ENCODE peak calls at places on chromosomes 6 and 20, in four cellular contexts. D is foreskin keratinocyte, J is dorsolateral prefrontal cortex, F is K562. Q is an unnamed sample.

GRCh38 chr6:124131259-124131658 is 327.6 kb downstream of the NKAIN2 start:
- DNase-seq in D (peak; percentile 18), J (no peak), F (no peak), Q (no peak)

GRCh38 chr6:25369043-25369442 is 89.9 kb downstream of the CARMIL1 start:
- DNase-seq in D (no peak), J (no peak), F (no peak), Q (no peak)

GRCh38 chr6:112163295-112164257 is 76.2 kb downstream of the FAM229B start:
- DNase-seq in D (peak; percentile 30), J (no peak), F (peak; percentile 72), Q (peak; percentile 67)

GRCh38 chr6:56595490-56596122 is 47.1 kb downstream of the DST start:
- DNase-seq in D (peak; percentile 35), J (peak; percentile 31), F (peak; percentile 46), Q (no peak)

GRCh38 chr6:153852481-153852880 is 186.6 kb upstream of the OPRM1 start:
- DNase-seq in D (no peak), J (no peak), F (no peak), Q (no peak)

GRCh38 chr6:46217671-46218131 is 46.9 kb upstream of the ENPP5 start:
- DNase-seq in D (no peak), J (peak; percentile 62), F (no peak), Q (no peak)

GRCh38 chr20:34343458-34344255 is 19.4 kb upstream of the ITCH start:
- DNase-seq in D (no peak), J (no peak), F (no peak), Q (no peak)

GRCh38 chr6:37218501-37218900 is 39.1 kb upstream of the TBC1D22B start:
- DNase-seq in D (no peak), J (no peak), F (no peak), Q (no peak)

GRCh38 chr20:57664476-57664875 is 44.2 kb upstream of the ZBP1 start:
- DNase-seq in D (no peak), J (no peak), F (no peak), Q (no peak)

GRCh38 chr6:124164363-124164762 is 360.7 kb downstream of the NKAIN2 start:
- DNase-seq in D (no peak), J (no peak), F (no peak), Q (no peak)

GRCh38 chr20:51532577-51533191 is 9.8 kb downstream of the NFATC2 start:
- DNase-seq in D (no peak), J (peak; percentile 61), F (no peak), Q (peak; percentile 18)

GRCh38 chr6:74041420-74041819 is 345.4 kb downstream of the CD109 start:
- DNase-seq in D (no peak), J (no peak), F (no peak), Q (no peak)

GRCh38 chr6:163281661-163282060 is 132.9 kb upstream of the QKI start:
- DNase-seq in D (peak; percentile 2), J (no peak), F (no peak), Q (no peak)

GRCh38 chr6:43910638-43911353 is 140.8 kb downstream of the VEGFA start:
- DNase-seq in D (peak; percentile 70), J (no peak), F (no peak), Q (no peak)

GRCh38 chr20:24208652-24209051 is 220.1 kb upstream of the GGTLC1 start:
- DNase-seq in D (no peak), J (no peak), F (no peak), Q (no peak)
- TF ChIP-seq CTCF in D (peak; percentile 18), J (no peak), F (no peak), Q (no peak)

GRCh38 chr6:41375598-41376151 is 40.3 kb downstream of the NCR2 start:
- DNase-seq in D (no peak), J (no peak), F (no peak), Q (no peak)
- H3K27me3 ChIP-seq in D (peaks cover 94% of the 10 kb centered on the region), J (peaks cover 57% of the 10 kb centered on the region), F (peaks cover 62% of the 10 kb centered on the region), Q (peaks cover 81% of the 10 kb centered on the region)

GRCh38 chr6:106715922-106716321 is 86.5 kb downstream of the QRSL1 start:
- DNase-seq in D (peak; percentile 96), J (no peak), F (no peak), Q (no peak)
- H3K27ac ChIP-seq in D (peak overlapping the region; percentile 92), J (no peak overlapping the region), F (no peak overlapping the region), Q (no peak overlapping the region)

GRCh38 chr6:30640481-30640880 is 6.5 kb upstream of the C6orf136 start:
- DNase-seq in D (no peak), J (no peak), F (no peak), Q (no peak)
- TF ChIP-seq CTCF in D (peak; percentile 20), J (no peak), F (no peak), Q (no peak)

GRCh38 chr6:165664553-165665383 is 1.7 kb upstream of the PDE10A start:
- DNase-seq in D (no peak), J (no peak), F (no peak), Q (no peak)
- H3K27me3 ChIP-seq in D (peaks cover 70% of the 10 kb centered on the region), J (peaks cover 59% of the 10 kb centered on the region), F (peaks cover 7% of the 10 kb centered on the region), Q (peaks cover 51% of the 10 kb centered on the region)

DNA sequence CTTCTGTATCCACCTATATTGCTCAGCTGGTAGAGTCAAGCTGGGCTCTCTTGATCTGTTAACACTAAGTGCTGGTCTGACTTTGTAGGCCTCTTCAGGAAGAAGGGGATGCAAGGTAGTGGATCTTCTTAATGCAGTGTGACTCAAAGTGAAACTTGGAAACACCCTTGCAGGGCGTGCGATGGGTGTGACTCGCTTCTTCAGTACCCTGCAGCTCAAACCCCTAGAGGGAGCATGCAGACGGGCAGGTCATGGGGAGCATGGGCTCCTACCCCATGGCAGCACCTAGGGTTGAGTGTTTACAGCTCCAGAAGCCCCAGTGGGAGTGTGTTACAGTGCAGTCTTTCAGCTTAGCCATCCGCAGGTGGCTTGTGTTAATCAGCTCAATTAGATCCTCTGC is 757 bp upstream of the SAMD3 start:
- DNase-seq in D (peak; percentile 51), J (no peak), F (no peak), Q (peak; percentile 20)
- H3K27ac ChIP-seq in D (no peak overlapping the region), J (no peak overlapping the region), F (no peak overlapping the region), Q (peak overlapping the region; percentile 13)

DNA sequence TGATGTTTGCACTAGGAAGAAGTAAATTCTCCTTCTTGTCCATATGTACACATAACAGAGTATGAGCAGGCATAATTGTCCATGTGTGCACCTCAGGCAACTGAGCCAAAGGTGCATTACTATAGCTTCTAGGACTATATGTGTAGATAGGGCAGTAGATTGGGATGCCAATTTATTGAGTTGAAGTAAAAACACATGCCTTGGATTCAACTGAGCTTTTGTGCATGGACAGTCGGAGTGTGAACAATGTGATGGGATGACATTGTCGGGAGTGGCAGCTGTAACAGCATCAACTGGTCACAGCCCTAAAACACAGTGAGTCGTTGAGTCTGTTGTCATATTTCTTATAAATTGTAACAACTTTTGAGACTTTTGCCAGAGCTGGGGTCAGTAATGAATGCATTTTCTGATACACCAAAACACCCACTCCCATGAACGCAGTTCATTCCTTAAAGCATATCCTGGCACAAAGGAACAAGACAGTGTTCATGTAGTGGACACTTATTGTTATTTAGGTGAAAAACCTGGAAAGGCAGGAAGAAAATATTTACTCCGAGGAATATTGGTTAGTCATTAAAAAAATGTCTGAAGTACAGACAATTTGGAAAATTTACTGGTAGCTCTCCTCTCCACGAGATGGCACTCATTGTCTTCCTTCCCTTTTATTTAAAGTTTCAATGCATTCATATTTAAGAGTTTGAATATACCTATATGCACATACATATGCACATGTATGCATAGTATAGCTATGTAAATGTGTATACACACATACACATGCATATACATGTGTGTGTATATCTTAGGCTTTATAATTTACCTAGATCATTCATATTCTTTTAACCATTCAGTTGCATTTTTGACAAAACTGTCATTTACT is 302.0 kb upstream of the STXBP5 start:
- DNase-seq in D (no peak), J (no peak), F (no peak), Q (no peak)
- TF ChIP-seq CTCF in D (peak; percentile 62), J (peak; percentile 40), F (peak; percentile 55), Q (peak; percentile 27)

DNA sequence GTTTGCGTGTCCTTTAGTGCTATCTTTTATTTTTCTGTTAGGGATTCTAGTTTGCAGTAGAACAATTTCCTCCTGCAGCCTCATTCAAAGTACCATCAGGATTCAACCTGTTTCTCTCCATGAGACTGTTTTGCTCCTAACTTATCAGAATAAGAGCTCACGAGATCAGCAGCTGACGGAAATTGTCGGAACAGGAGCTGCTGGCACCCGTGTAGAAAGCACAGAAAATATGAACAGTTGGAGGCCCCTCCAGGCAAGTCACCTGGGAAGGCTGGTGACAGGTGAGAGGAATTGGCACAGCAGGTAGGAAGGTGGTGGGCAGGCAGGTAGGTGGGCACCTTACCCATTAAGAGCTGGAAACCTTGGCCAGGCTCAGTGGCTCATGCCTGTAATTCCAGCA is 368.6 kb downstream of the CDH26 start:
- DNase-seq in D (no peak), J (no peak), F (no peak), Q (no peak)
- H3K27me3 ChIP-seq in D (no peaks in the 10 kb centered on the region), J (no peaks in the 10 kb centered on the region), F (no peaks in the 10 kb centered on the region), Q (no peaks in the 10 kb centered on the region)

GRCh38 chr20:62605996-62606395 is 36.3 kb upstream of the SLCO4A1 start:
- DNase-seq in D (no peak), J (no peak), F (no peak), Q (no peak)
- H3K27ac ChIP-seq in D (no peak overlapping the region), J (no peak overlapping the region), F (no peak overlapping the region), Q (no peak overlapping the region)

GRCh38 chr6:3981917-3982316 is 97.0 kb downstream of the FAM217A start:
- DNase-seq in D (no peak), J (no peak), F (no peak), Q (no peak)

GRCh38 chr6:3977875-3978711 is 100.8 kb downstream of the FAM217A start:
- DNase-seq in D (peak; percentile 55), J (peak; percentile 35), F (peak; percentile 46), Q (peak; percentile 34)
- TF ChIP-seq CTCF in D (peak; percentile 81), J (peak; percentile 71), F (peak; percentile 88), Q (peak; percentile 73)